ENCODE peak calls at places on chromosomes 1 and 21, in six cellular contexts. One of them, this sample, is unnamed.

GRCh38 chr1:226603976-226604845 is 55.6 kb downstream of the STUM start:
- DNase-seq in stimulated activated CD8-positive, alpha-beta memory T cell treated with anti-CD3 and anti-CD28 coated beads, Interleukin-4, amount 100 ng/mL, for 1 hour: no peak
- DNase-seq in mesothelial cell of epicardium: no peak
- DNase-seq in body of pancreas: no peak
- DNase-seq in Caki2: no peak
- DNase-seq in foreskin fibroblast: peak
- DNase-seq in this sample: no peak

GRCh38 chr1:162670928-162671663 is 38.8 kb downstream of the DDR2 start:
- DNase-seq in stimulated activated CD8-positive, alpha-beta memory T cell treated with anti-CD3 and anti-CD28 coated beads, Interleukin-4, amount 100 ng/mL, for 1 hour: no peak
- DNase-seq in mesothelial cell of epicardium: no peak
- DNase-seq in body of pancreas: no peak
- DNase-seq in Caki2: no peak
- DNase-seq in foreskin fibroblast: peak
- DNase-seq in this sample: no peak

GRCh38 chr1:44221793-44222192 is 8.5 kb downstream of the DMAP1 start:
- DNase-seq in stimulated activated CD8-positive, alpha-beta memory T cell treated with anti-CD3 and anti-CD28 coated beads, Interleukin-4, amount 100 ng/mL, for 1 hour: no peak
- DNase-seq in mesothelial cell of epicardium: no peak
- DNase-seq in body of pancreas: no peak
- DNase-seq in Caki2: no peak
- DNase-seq in foreskin fibroblast: no peak
- DNase-seq in this sample: no peak

GRCh38 chr1:38539931-38540330 is 319.6 kb downstream of the RRAGC start:
- DNase-seq in stimulated activated CD8-positive, alpha-beta memory T cell treated with anti-CD3 and anti-CD28 coated beads, Interleukin-4, amount 100 ng/mL, for 1 hour: no peak
- DNase-seq in mesothelial cell of epicardium: no peak
- DNase-seq in body of pancreas: no peak
- DNase-seq in Caki2: no peak
- DNase-seq in foreskin fibroblast: no peak
- DNase-seq in this sample: no peak

GRCh38 chr1:41631154-41631553 is 146.7 kb upstream of the EDN2 start:
- DNase-seq in stimulated activated CD8-positive, alpha-beta memory T cell treated with anti-CD3 and anti-CD28 coated beads, Interleukin-4, amount 100 ng/mL, for 1 hour: no peak
- DNase-seq in mesothelial cell of epicardium: no peak
- DNase-seq in body of pancreas: no peak
- DNase-seq in Caki2: no peak
- DNase-seq in foreskin fibroblast: no peak
- DNase-seq in this sample: no peak

GRCh38 chr1:168135116-168135981 is 1.4 kb downstream of the GPR161 start:
- DNase-seq in stimulated activated CD8-positive, alpha-beta memory T cell treated with anti-CD3 and anti-CD28 coated beads, Interleukin-4, amount 100 ng/mL, for 1 hour: no peak
- DNase-seq in mesothelial cell of epicardium: no peak
- DNase-seq in body of pancreas: no peak
- DNase-seq in Caki2: no peak
- DNase-seq in foreskin fibroblast: peak
- DNase-seq in this sample: no peak

GRCh38 chr1:183209533-183210158 is 23.6 kb downstream of the LAMC2 start:
- DNase-seq in stimulated activated CD8-positive, alpha-beta memory T cell treated with anti-CD3 and anti-CD28 coated beads, Interleukin-4, amount 100 ng/mL, for 1 hour: no peak
- DNase-seq in mesothelial cell of epicardium: no peak
- DNase-seq in body of pancreas: peak
- DNase-seq in Caki2: peak
- DNase-seq in foreskin fibroblast: peak
- DNase-seq in this sample: peak

GRCh38 chr1:109198043-109198695 is 15.5 kb upstream of the SARS1 start:
- DNase-seq in stimulated activated CD8-positive, alpha-beta memory T cell treated with anti-CD3 and anti-CD28 coated beads, Interleukin-4, amount 100 ng/mL, for 1 hour: no peak
- DNase-seq in mesothelial cell of epicardium: no peak
- DNase-seq in body of pancreas: peak
- DNase-seq in Caki2: peak
- DNase-seq in foreskin fibroblast: peak
- DNase-seq in this sample: no peak

GRCh38 chr1:202158810-202159533 is 1.4 kb downstream of the PTPN7 start:
- DNase-seq in stimulated activated CD8-positive, alpha-beta memory T cell treated with anti-CD3 and anti-CD28 coated beads, Interleukin-4, amount 100 ng/mL, for 1 hour: no peak
- DNase-seq in mesothelial cell of epicardium: no peak
- DNase-seq in body of pancreas: no peak
- DNase-seq in Caki2: no peak
- DNase-seq in foreskin fibroblast: no peak
- DNase-seq in this sample: no peak

GRCh38 chr1:239893127-239893731 is 198.5 kb upstream of the FMN2 start:
- DNase-seq in stimulated activated CD8-positive, alpha-beta memory T cell treated with anti-CD3 and anti-CD28 coated beads, Interleukin-4, amount 100 ng/mL, for 1 hour: no peak
- DNase-seq in mesothelial cell of epicardium: no peak
- DNase-seq in body of pancreas: peak
- DNase-seq in Caki2: peak
- DNase-seq in foreskin fibroblast: no peak
- DNase-seq in this sample: no peak

GRCh38 chr21:37435120-37435519 is 68.5 kb downstream of the DYRK1A start:
- DNase-seq in stimulated activated CD8-positive, alpha-beta memory T cell treated with anti-CD3 and anti-CD28 coated beads, Interleukin-4, amount 100 ng/mL, for 1 hour: peak
- DNase-seq in mesothelial cell of epicardium: no peak
- DNase-seq in body of pancreas: peak
- DNase-seq in Caki2: peak
- DNase-seq in foreskin fibroblast: peak
- DNase-seq in this sample: no peak

GRCh38 chr1:110777228-110777627 is 95.7 kb upstream of the CD53 start:
- DNase-seq in stimulated activated CD8-positive, alpha-beta memory T cell treated with anti-CD3 and anti-CD28 coated beads, Interleukin-4, amount 100 ng/mL, for 1 hour: no peak
- DNase-seq in mesothelial cell of epicardium: no peak
- DNase-seq in body of pancreas: no peak
- DNase-seq in Caki2: no peak
- DNase-seq in foreskin fibroblast: no peak
- DNase-seq in this sample: no peak

GRCh38 chr1:214584805-214585766 is 17.9 kb upstream of the CENPF start:
- DNase-seq in stimulated activated CD8-positive, alpha-beta memory T cell treated with anti-CD3 and anti-CD28 coated beads, Interleukin-4, amount 100 ng/mL, for 1 hour: no peak
- DNase-seq in mesothelial cell of epicardium: no peak
- DNase-seq in body of pancreas: no peak
- DNase-seq in Caki2: peak
- DNase-seq in foreskin fibroblast: peak
- DNase-seq in this sample: peak

GRCh38 chr21:45019076-45019886 is 55.1 kb upstream of the ADARB1 start:
- DNase-seq in stimulated activated CD8-positive, alpha-beta memory T cell treated with anti-CD3 and anti-CD28 coated beads, Interleukin-4, amount 100 ng/mL, for 1 hour: no peak
- DNase-seq in mesothelial cell of epicardium: peak
- DNase-seq in body of pancreas: no peak
- DNase-seq in Caki2: no peak
- DNase-seq in foreskin fibroblast: peak
- DNase-seq in this sample: no peak

GRCh38 chr1:73980324-73981040 is 217.5 kb downstream of the LRRIQ3 start:
- DNase-seq in stimulated activated CD8-positive, alpha-beta memory T cell treated with anti-CD3 and anti-CD28 coated beads, Interleukin-4, amount 100 ng/mL, for 1 hour: no peak
- DNase-seq in mesothelial cell of epicardium: no peak
- DNase-seq in body of pancreas: no peak
- DNase-seq in Caki2: peak
- DNase-seq in foreskin fibroblast: no peak
- DNase-seq in this sample: peak

GRCh38 chr1:34086561-34086960 is 78.5 kb downstream of the CSMD2 start:
- DNase-seq in stimulated activated CD8-positive, alpha-beta memory T cell treated with anti-CD3 and anti-CD28 coated beads, Interleukin-4, amount 100 ng/mL, for 1 hour: no peak
- DNase-seq in mesothelial cell of epicardium: no peak
- DNase-seq in body of pancreas: no peak
- DNase-seq in Caki2: no peak
- DNase-seq in foreskin fibroblast: no peak
- DNase-seq in this sample: no peak

GRCh38 chr1:218346391-218347204 is 1.5 kb downstream of the TGFB2 start:
- DNase-seq in stimulated activated CD8-positive, alpha-beta memory T cell treated with anti-CD3 and anti-CD28 coated beads, Interleukin-4, amount 100 ng/mL, for 1 hour: no peak
- DNase-seq in mesothelial cell of epicardium: no peak
- DNase-seq in body of pancreas: no peak
- DNase-seq in Caki2: peak
- DNase-seq in foreskin fibroblast: peak
- DNase-seq in this sample: no peak

GRCh38 chr1:228265167-228265566 is 57.3 kb downstream of the OBSCN start:
- DNase-seq in stimulated activated CD8-positive, alpha-beta memory T cell treated with anti-CD3 and anti-CD28 coated beads, Interleukin-4, amount 100 ng/mL, for 1 hour: no peak
- DNase-seq in mesothelial cell of epicardium: no peak
- DNase-seq in body of pancreas: no peak
- DNase-seq in Caki2: no peak
- DNase-seq in foreskin fibroblast: peak
- DNase-seq in this sample: no peak

GRCh38 chr1:113248494-113248893 is 141.8 kb upstream of the MAGI3 start:
- DNase-seq in stimulated activated CD8-positive, alpha-beta memory T cell treated with anti-CD3 and anti-CD28 coated beads, Interleukin-4, amount 100 ng/mL, for 1 hour: no peak
- DNase-seq in mesothelial cell of epicardium: no peak
- DNase-seq in body of pancreas: no peak
- DNase-seq in Caki2: no peak
- DNase-seq in foreskin fibroblast: no peak
- DNase-seq in this sample: no peak

GRCh38 chr1:151680812-151681211 is 35.8 kb downstream of the CELF3 start:
- DNase-seq in stimulated activated CD8-positive, alpha-beta memory T cell treated with anti-CD3 and anti-CD28 coated beads, Interleukin-4, amount 100 ng/mL, for 1 hour: no peak
- DNase-seq in mesothelial cell of epicardium: no peak
- DNase-seq in body of pancreas: no peak
- DNase-seq in Caki2: peak
- DNase-seq in foreskin fibroblast: peak
- DNase-seq in this sample: peak

GRCh38 chr1:159468321-159468720 is 28.8 kb downstream of the OR10J1 start:
- DNase-seq in stimulated activated CD8-positive, alpha-beta memory T cell treated with anti-CD3 and anti-CD28 coated beads, Interleukin-4, amount 100 ng/mL, for 1 hour: no peak
- DNase-seq in mesothelial cell of epicardium: no peak
- DNase-seq in body of pancreas: no peak
- DNase-seq in Caki2: no peak
- DNase-seq in foreskin fibroblast: no peak
- DNase-seq in this sample: no peak

GRCh38 chr1:245598524-245599310 is 443.9 kb downstream of the KIF26B start:
- DNase-seq in stimulated activated CD8-positive, alpha-beta memory T cell treated with anti-CD3 and anti-CD28 coated beads, Interleukin-4, amount 100 ng/mL, for 1 hour: no peak
- DNase-seq in mesothelial cell of epicardium: no peak
- DNase-seq in body of pancreas: no peak
- DNase-seq in Caki2: no peak
- DNase-seq in foreskin fibroblast: peak
- DNase-seq in this sample: no peak

GRCh38 chr1:213987876-213988638 is at the start of gene PROX1:
- DNase-seq in stimulated activated CD8-positive, alpha-beta memory T cell treated with anti-CD3 and anti-CD28 coated beads, Interleukin-4, amount 100 ng/mL, for 1 hour: no peak
- DNase-seq in mesothelial cell of epicardium: peak
- DNase-seq in body of pancreas: peak
- DNase-seq in Caki2: peak
- DNase-seq in foreskin fibroblast: peak
- DNase-seq in this sample: peak

GRCh38 chr1:62209931-62210595 is 15.4 kb downstream of the L1TD1 start:
- DNase-seq in stimulated activated CD8-positive, alpha-beta memory T cell treated with anti-CD3 and anti-CD28 coated beads, Interleukin-4, amount 100 ng/mL, for 1 hour: no peak
- DNase-seq in mesothelial cell of epicardium: no peak
- DNase-seq in body of pancreas: no peak
- DNase-seq in Caki2: no peak
- DNase-seq in foreskin fibroblast: peak
- DNase-seq in this sample: peak

GRCh38 chr1:116474921-116475849 is 95.6 kb downstream of the CD58 start:
- DNase-seq in stimulated activated CD8-positive, alpha-beta memory T cell treated with anti-CD3 and anti-CD28 coated beads, Interleukin-4, amount 100 ng/mL, for 1 hour: no peak
- DNase-seq in mesothelial cell of epicardium: no peak
- DNase-seq in body of pancreas: peak
- DNase-seq in Caki2: peak
- DNase-seq in foreskin fibroblast: no peak
- DNase-seq in this sample: peak

GRCh38 chr1:227944066-227944930 is 3.4 kb downstream of the WNT9A start:
- DNase-seq in stimulated activated CD8-positive, alpha-beta memory T cell treated with anti-CD3 and anti-CD28 coated beads, Interleukin-4, amount 100 ng/mL, for 1 hour: no peak
- DNase-seq in mesothelial cell of epicardium: peak
- DNase-seq in body of pancreas: no peak
- DNase-seq in Caki2: no peak
- DNase-seq in foreskin fibroblast: no peak
- DNase-seq in this sample: no peak

GRCh38 chr1:8540266-8540926 is 222.5 kb downstream of the SLC45A1 start:
- DNase-seq in stimulated activated CD8-positive, alpha-beta memory T cell treated with anti-CD3 and anti-CD28 coated beads, Interleukin-4, amount 100 ng/mL, for 1 hour: no peak
- DNase-seq in mesothelial cell of epicardium: no peak
- DNase-seq in body of pancreas: no peak
- DNase-seq in Caki2: no peak
- DNase-seq in foreskin fibroblast: peak
- DNase-seq in this sample: no peak

GRCh38 chr1:182415789-182416188 is 15.3 kb upstream of the TEDDM1 start:
- DNase-seq in stimulated activated CD8-positive, alpha-beta memory T cell treated with anti-CD3 and anti-CD28 coated beads, Interleukin-4, amount 100 ng/mL, for 1 hour: no peak
- DNase-seq in mesothelial cell of epicardium: no peak
- DNase-seq in body of pancreas: no peak
- DNase-seq in Caki2: no peak
- DNase-seq in foreskin fibroblast: no peak
- DNase-seq in this sample: no peak

GRCh38 chr1:87093286-87093685 is 178.9 kb downstream of the HS2ST1 start:
- DNase-seq in stimulated activated CD8-positive, alpha-beta memory T cell treated with anti-CD3 and anti-CD28 coated beads, Interleukin-4, amount 100 ng/mL, for 1 hour: no peak
- DNase-seq in mesothelial cell of epicardium: no peak
- DNase-seq in body of pancreas: no peak
- DNase-seq in Caki2: no peak
- DNase-seq in foreskin fibroblast: peak
- DNase-seq in this sample: no peak

GRCh38 chr1:234730542-234731370 is 120.8 kb upstream of the IRF2BP2 start:
- DNase-seq in stimulated activated CD8-positive, alpha-beta memory T cell treated with anti-CD3 and anti-CD28 coated beads, Interleukin-4, amount 100 ng/mL, for 1 hour: no peak
- DNase-seq in mesothelial cell of epicardium: no peak
- DNase-seq in body of pancreas: no peak
- DNase-seq in Caki2: no peak
- DNase-seq in foreskin fibroblast: no peak
- DNase-seq in this sample: no peak

GRCh38 chr1:8763888-8764287 is 53.6 kb downstream of the RERE start:
- DNase-seq in stimulated activated CD8-positive, alpha-beta memory T cell treated with anti-CD3 and anti-CD28 coated beads, Interleukin-4, amount 100 ng/mL, for 1 hour: no peak
- DNase-seq in mesothelial cell of epicardium: no peak
- DNase-seq in body of pancreas: peak
- DNase-seq in Caki2: no peak
- DNase-seq in foreskin fibroblast: no peak
- DNase-seq in this sample: no peak

GRCh38 chr1:20521960-20522861 is 14.3 kb upstream of the MUL1 start:
- DNase-seq in stimulated activated CD8-positive, alpha-beta memory T cell treated with anti-CD3 and anti-CD28 coated beads, Interleukin-4, amount 100 ng/mL, for 1 hour: peak
- DNase-seq in mesothelial cell of epicardium: peak
- DNase-seq in body of pancreas: peak
- DNase-seq in Caki2: peak
- DNase-seq in foreskin fibroblast: peak
- DNase-seq in this sample: peak

GRCh38 chr1:100616121-100616621 is 78.2 kb downstream of the GPR88 start:
- DNase-seq in stimulated activated CD8-positive, alpha-beta memory T cell treated with anti-CD3 and anti-CD28 coated beads, Interleukin-4, amount 100 ng/mL, for 1 hour: no peak
- DNase-seq in mesothelial cell of epicardium: no peak
- DNase-seq in body of pancreas: no peak
- DNase-seq in Caki2: no peak
- DNase-seq in foreskin fibroblast: no peak
- DNase-seq in this sample: no peak

GRCh38 chr1:12001249-12001917 is 17.9 kb upstream of the MIIP start:
- DNase-seq in stimulated activated CD8-positive, alpha-beta memory T cell treated with anti-CD3 and anti-CD28 coated beads, Interleukin-4, amount 100 ng/mL, for 1 hour: no peak
- DNase-seq in mesothelial cell of epicardium: peak
- DNase-seq in body of pancreas: peak
- DNase-seq in Caki2: no peak
- DNase-seq in foreskin fibroblast: peak
- DNase-seq in this sample: peak

GRCh38 chr1:159940006-159940620 is 5.3 kb downstream of the IGSF9 start:
- DNase-seq in stimulated activated CD8-positive, alpha-beta memory T cell treated with anti-CD3 and anti-CD28 coated beads, Interleukin-4, amount 100 ng/mL, for 1 hour: no peak
- DNase-seq in mesothelial cell of epicardium: no peak
- DNase-seq in body of pancreas: no peak
- DNase-seq in Caki2: no peak
- DNase-seq in foreskin fibroblast: no peak
- DNase-seq in this sample: no peak

GRCh38 chr21:44548922-44549321 is 2.4 kb downstream of the KRTAP10-2 start:
- DNase-seq in stimulated activated CD8-positive, alpha-beta memory T cell treated with anti-CD3 and anti-CD28 coated beads, Interleukin-4, amount 100 ng/mL, for 1 hour: no peak
- DNase-seq in mesothelial cell of epicardium: no peak
- DNase-seq in body of pancreas: no peak
- DNase-seq in Caki2: no peak
- DNase-seq in foreskin fibroblast: no peak
- DNase-seq in this sample: no peak

GRCh38 chr1:38858833-38859560 is 575 bp downstream of the RRAGC start:
- DNase-seq in stimulated activated CD8-positive, alpha-beta memory T cell treated with anti-CD3 and anti-CD28 coated beads, Interleukin-4, amount 100 ng/mL, for 1 hour: no peak
- DNase-seq in mesothelial cell of epicardium: no peak
- DNase-seq in body of pancreas: peak
- DNase-seq in Caki2: peak
- DNase-seq in foreskin fibroblast: peak
- DNase-seq in this sample: peak

This sample was measured in LoVo.